ENCODE peak calls at places on chromosomes 4 and X, in four cellular contexts. Q is transverse colon, I is heart left ventricle, S is HCT116. D is an unnamed sample.

GRCh38 chrX:46849933-46850332 is 13.1 kb downstream of the RP2 start:
- DNase-seq in Q (no peak), I (no peak), S (no peak), D (no peak)

GRCh38 chr4:1458581-1458980 is 52.3 kb upstream of the NKX1-1 start:
- DNase-seq in Q (no peak), I (no peak), S (no peak), D (no peak)

GRCh38 chr4:20283039-20283438 is 31.3 kb downstream of the SLIT2 start:
- DNase-seq in Q (no peak), I (no peak), S (no peak), D (no peak)

GRCh38 chrX:38225093-38225492 is 4.4 kb upstream of the SRPX start:
- DNase-seq in Q (no peak), I (no peak), S (no peak), D (no peak)

GRCh38 chr4:37268311-37268710 is 23.8 kb downstream of the NWD2 start:
- DNase-seq in Q (no peak), I (no peak), S (no peak), D (no peak)

GRCh38 chrX:137549073-137549472 is 16.9 kb upstream of the ZIC3 start:
- DNase-seq in Q (no peak), I (no peak), S (no peak), D (no peak)

GRCh38 chr4:176357359-176358082 is 37.8 kb downstream of the SPCS3 start:
- DNase-seq in Q (no peak), I (no peak), S (no peak), D (no peak)

GRCh38 chr4:8028368-8028767 is 88.7 kb upstream of the AFAP1 start:
- DNase-seq in Q (no peak), I (no peak), S (no peak), D (no peak)

GRCh38 chr4:25486171-25486570 is 109.1 kb downstream of the ANAPC4 start:
- DNase-seq in Q (no peak), I (no peak), S (no peak), D (no peak)

GRCh38 chr4:87819281-87819919 is 13.4 kb upstream of the MEPE start:
- DNase-seq in Q (no peak), I (no peak), S (no peak), D (no peak)

GRCh38 chrX:12610079-12610478 is 181.1 kb upstream of the PRPS2 start:
- DNase-seq in Q (no peak), I (no peak), S (no peak), D (no peak)

GRCh38 chrX:28303486-28303885 is 283.8 kb upstream of the IL1RAPL1 start:
- DNase-seq in Q (no peak), I (no peak), S (no peak), D (no peak)

GRCh38 chrX:54178100-54178940 is 4.7 kb downstream of the FAM120C start:
- DNase-seq in Q (no peak), I (no peak), S (no peak), D (no peak)

GRCh38 chrX:48957477-48957826 is at the start of gene OTUD5:
- DNase-seq in Q (no peak), I (peak; percentile 68), S (no peak), D (no peak)

GRCh38 chr4:6079965-6080364 is 61.7 kb upstream of the C4orf50 start:
- DNase-seq in Q (no peak), I (no peak), S (no peak), D (no peak)
- H3K9me3 ChIP-seq in Q (no peaks in the 10 kb centered on the region), I (no peaks in the 10 kb centered on the region), S (no peaks in the 10 kb centered on the region), D (no peaks in the 10 kb centered on the region)

DNA sequence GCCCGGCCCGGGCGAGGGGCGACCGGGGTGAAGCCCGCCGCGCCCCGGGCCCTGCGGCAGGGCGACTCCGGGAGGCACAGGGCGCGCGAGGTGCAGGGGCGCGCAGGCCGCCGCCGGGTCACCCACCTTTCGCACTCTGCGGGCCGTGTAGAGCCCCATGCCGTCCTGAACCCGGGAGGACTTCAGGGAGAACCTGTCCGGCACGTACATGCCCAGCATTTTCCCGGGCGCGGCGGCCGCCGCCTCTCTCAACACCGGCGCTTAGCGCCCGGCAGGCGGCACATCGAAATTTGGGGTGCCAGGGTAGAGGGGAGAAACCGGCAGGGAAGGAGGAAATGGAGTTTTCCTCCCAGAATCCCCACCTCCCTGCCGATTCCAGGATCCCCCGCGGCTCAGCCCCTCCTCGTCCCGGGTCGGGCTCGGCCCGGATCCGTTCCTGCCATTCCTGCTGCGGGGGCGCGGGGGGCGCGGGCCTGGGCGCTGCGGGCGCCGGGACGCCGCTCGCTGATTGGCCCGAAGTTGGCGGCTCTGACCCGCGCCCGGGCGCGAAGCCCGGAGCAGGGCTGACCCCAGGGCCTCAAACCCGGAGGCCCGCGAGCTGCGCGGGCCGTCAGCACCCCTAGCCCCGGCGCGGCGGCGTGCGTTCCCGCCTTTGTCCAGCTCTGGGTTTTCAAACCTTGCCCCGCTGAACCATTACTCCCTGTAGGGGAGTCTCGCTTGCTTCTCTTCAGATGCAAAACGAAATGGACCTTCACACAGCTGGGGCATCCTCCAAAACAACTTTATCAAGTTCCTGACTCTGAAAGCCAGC is at the start of gene PRDM5:
- DNase-seq in Q (peak; percentile 49), I (peak; percentile 73), S (no peak), D (peak; percentile 63)
- TF ChIP-seq POLR2A in Q (no peak), I (no peak), S (no peak), D (no peak)

DNA sequence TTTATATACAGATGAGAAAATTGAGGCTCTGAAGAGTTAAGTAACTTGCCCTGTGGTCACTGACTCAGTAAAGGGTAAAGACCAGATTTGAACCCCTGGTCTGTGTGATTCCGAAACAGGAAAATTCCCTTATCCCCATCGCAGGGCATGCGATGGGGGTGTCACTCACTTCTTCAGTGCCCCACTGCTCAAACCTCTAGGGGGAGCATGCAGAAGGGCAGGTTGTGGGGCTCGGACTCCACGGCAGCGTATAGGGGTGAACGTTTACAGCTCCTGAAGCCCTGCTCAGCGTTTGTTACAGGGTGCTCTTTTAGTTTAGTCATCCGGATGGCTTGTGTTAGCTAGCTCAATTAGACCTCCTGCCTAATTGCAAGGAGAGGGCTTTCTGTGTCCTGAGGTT is 3.7 kb upstream of the EXOC1 start:
- DNase-seq in Q (no peak), I (no peak), S (no peak), D (no peak)
- H3K4me1 ChIP-seq in Q (peaks cover 6% of the 10 kb centered on the region), I (peaks cover 3% of the 10 kb centered on the region), S (no peaks in the 10 kb centered on the region), D (no peaks in the 10 kb centered on the region)

GRCh38 chrX:68792083-68792482 is 36.7 kb upstream of the EFNB1 start:
- DNase-seq in Q (no peak), I (no peak), S (no peak), D (no peak)
- H3K9me3 ChIP-seq in Q (no peaks in the 10 kb centered on the region), I (no peaks in the 10 kb centered on the region), S (no peaks in the 10 kb centered on the region), D (no peaks in the 10 kb centered on the region)

GRCh38 chr4:78776729-78777555 is 792 bp downstream of the BMP2K start:
- DNase-seq in Q (peak; percentile 57), I (peak; percentile 51), S (peak; percentile 28), D (peak; percentile 67)
- TF ChIP-seq POLR2A in Q (peak; percentile 46), I (no peak), S (no peak), D (peak; percentile 31)

GRCh38 chrX:45778621-45779020 is 577.9 kb upstream of the DIPK2B start:
- DNase-seq in Q (no peak), I (no peak), S (no peak), D (no peak)
- H3K4me1 ChIP-seq in Q (no peaks in the 10 kb centered on the region), I (no peaks in the 10 kb centered on the region), S (peaks cover 90% of the 10 kb centered on the region), D (no peaks in the 10 kb centered on the region)